ENCODE peak calls at places on chromosomes 5 and 9, in six cellular contexts. X is psoas muscle, T is globus pallidus, S is fibroblast of mammary gland, G is GM04504, L is lung microvascular endothelial cell. Z is an unnamed sample.

GRCh38 chr5:92674322-92674721 is 906.7 kb downstream of the NR2F1-AS1 start:
- DNase-seq in X (no peak), T (no peak), S (no peak), G (no peak), L (no peak), Z (no peak)

GRCh38 chr5:68618501-68618900 is 402.9 kb downstream of the PIK3R1 start:
- DNase-seq in X (no peak), T (no peak), S (no peak), G (no peak), L (no peak), Z (no peak)

GRCh38 chr5:73911761-73912393 is 285.9 kb downstream of the ARHGEF28 start:
- DNase-seq in X (no peak), T (no peak), S (no peak), G (peak), L (no peak), Z (no peak)

GRCh38 chr9:131702911-131703310 is 37.0 kb downstream of the RAPGEF1 start:
- DNase-seq in X (no peak), T (no peak), S (no peak), G (no peak), L (no peak), Z (no peak)

GRCh38 chr9:93948456-93949072 is 6.6 kb downstream of the BARX1 start:
- DNase-seq in X (no peak), T (no peak), S (no peak), G (no peak), L (no peak), Z (no peak)

GRCh38 chr9:136403538-136403914 is 3.6 kb upstream of the SNAPC4 start:
- DNase-seq in X (no peak), T (no peak), S (no peak), G (no peak), L (no peak), Z (no peak)

GRCh38 chr5:31346896-31347557 is 153.5 kb downstream of the CDH6 start:
- DNase-seq in X (no peak), T (no peak), S (no peak), G (no peak), L (no peak), Z (no peak)

GRCh38 chr5:1008451-1009358 is at the start of gene NKD2:
- DNase-seq in X (peak), T (no peak), S (no peak), G (no peak), L (peak), Z (peak)

GRCh38 chr9:93302586-93303257 is 118.8 kb downstream of the WNK2 start:
- DNase-seq in X (peak), T (peak), S (peak), G (peak), L (peak), Z (peak)

GRCh38 chr9:26243722-26244121 is 565.5 kb upstream of the TUSC1 start:
- DNase-seq in X (no peak), T (no peak), S (peak), G (peak), L (peak), Z (no peak)

Z was measured in uterus.